ENCODE peak calls at places on chromosomes 13 and 19, in six cellular contexts. T, M, R, B, J and G are unnamed samples.

GRCh38 chr19:19820774-19821315 is 705 bp downstream of the ZNF506 start:
- DNase-seq in T (no peak), M (no peak), R (no peak), B (no peak), J (no peak), G (no peak)

GRCh38 chr13:50448535-50448981 is 394.9 kb downstream of the DLEU7 start:
- DNase-seq in T (no peak), M (no peak), R (no peak), B (no peak), J (no peak), G (no peak)

GRCh38 chr19:1281895-1282287 is 3.8 kb upstream of the EFNA2 start:
- DNase-seq in T (no peak), M (no peak), R (no peak), B (no peak), J (no peak), G (no peak)

GRCh38 chr19:55618426-55618825 is 5.9 kb downstream of the ZNF784 start:
- DNase-seq in T (no peak), M (no peak), R (no peak), B (no peak), J (no peak), G (no peak)

GRCh38 chr13:21546372-21546771 is 57.6 kb downstream of the MICU2 start:
- DNase-seq in T (no peak), M (no peak), R (no peak), B (no peak), J (no peak), G (no peak)

GRCh38 chr13:105276571-105276970 is 1258.9 kb downstream of the EFNB2 start:
- DNase-seq in T (peak; percentile 20), M (no peak), R (no peak), B (no peak), J (no peak), G (no peak)

GRCh38 chr13:100552755-100553154 is 35.8 kb downstream of the GGACT start:
- DNase-seq in T (no peak), M (no peak), R (no peak), B (no peak), J (no peak), G (no peak)

GRCh38 chr19:30630289-30631034 is 258.3 kb downstream of the ZNF536 start:
- DNase-seq in T (peak; percentile 14), M (no peak), R (no peak), B (no peak), J (no peak), G (no peak)

GRCh38 chr19:30144794-30145193 is 202.8 kb downstream of the URI1 start:
- DNase-seq in T (no peak), M (no peak), R (no peak), B (no peak), J (no peak), G (no peak)

GRCh38 chr13:100495455-100495854 is 93.1 kb downstream of the GGACT start:
- DNase-seq in T (no peak), M (no peak), R (no peak), B (no peak), J (no peak), G (no peak)

GRCh38 chr13:35930665-35931631 is 200.2 kb downstream of the DCLK1 start:
- DNase-seq in T (no peak), M (no peak), R (no peak), B (no peak), J (no peak), G (no peak)

GRCh38 chr13:111904701-111905608 is 162.0 kb upstream of the SOX1 start:
- DNase-seq in T (no peak), M (no peak), R (peak; percentile 15), B (no peak), J (no peak), G (no peak)

GRCh38 chr19:44824758-44825157 is 15.9 kb downstream of the BCAM start:
- DNase-seq in T (no peak), M (no peak), R (no peak), B (no peak), J (no peak), G (no peak)

GRCh38 chr13:26062853-26063444 is 11.1 kb upstream of the SHISA2 start:
- DNase-seq in T (peak; percentile 24), M (peak; percentile 4), R (peak; percentile 18), B (no peak), J (peak; percentile 30), G (peak; percentile 56)

GRCh38 chr19:53877361-53877766 is 4.6 kb upstream of the PRKCG start:
- DNase-seq in T (no peak), M (no peak), R (no peak), B (no peak), J (no peak), G (no peak)

GRCh38 chr19:28468701-28469459 is 744.1 kb downstream of the UQCRFS1 start:
- DNase-seq in T (no peak), M (no peak), R (no peak), B (peak; percentile 35), J (peak; percentile 40), G (no peak)

GRCh38 chr13:104625196-104625595 is 1559.0 kb upstream of the SLC10A2 start:
- DNase-seq in T (no peak), M (no peak), R (no peak), B (no peak), J (no peak), G (no peak)

GRCh38 chr19:29587518-29587986 is 18.5 kb upstream of the POP4 start:
- DNase-seq in T (no peak), M (peak; percentile 34), R (no peak), B (no peak), J (no peak), G (no peak)

GRCh38 chr13:87057807-87058520 is 613.2 kb upstream of the SLITRK5 start:
- DNase-seq in T (no peak), M (no peak), R (no peak), B (no peak), J (no peak), G (no peak)

GRCh38 chr13:50527612-50528509 is 315.6 kb downstream of the DLEU7 start:
- DNase-seq in T (no peak), M (no peak), R (no peak), B (peak; percentile 19), J (no peak), G (no peak)

GRCh38 chr13:111115841-111116500 is 861 bp downstream of the ARHGEF7 start:
- DNase-seq in T (no peak), M (peak; percentile 52), R (peak; percentile 31), B (peak; percentile 74), J (peak; percentile 56), G (no peak)

GRCh38 chr13:42992585-42993122 is 613 bp upstream of the EPSTI1 start:
- DNase-seq in T (no peak), M (no peak), R (no peak), B (no peak), J (no peak), G (no peak)

GRCh38 chr13:77740931-77741586 is 43.6 kb downstream of the SLAIN1 start:
- DNase-seq in T (no peak), M (no peak), R (no peak), B (no peak), J (no peak), G (peak; percentile 81)

GRCh38 chr13:94996445-94996844 is 284.1 kb upstream of the SOX21 start:
- DNase-seq in T (no peak), M (no peak), R (no peak), B (no peak), J (no peak), G (no peak)

GRCh38 chr13:95608640-95609280 is 35.7 kb downstream of the DZIP1 start:
- DNase-seq in T (no peak), M (no peak), R (no peak), B (no peak), J (no peak), G (no peak)

GRCh38 chr19:56105090-56105701 is 15.9 kb downstream of the ZNF787 start:
- DNase-seq in T (peak; percentile 84), M (no peak), R (peak; percentile 81), B (peak; percentile 80), J (peak; percentile 66), G (peak; percentile 57)

GRCh38 chr19:15532779-15533521 is 24.6 kb downstream of the CYP4F22 start:
- DNase-seq in T (no peak), M (no peak), R (no peak), B (no peak), J (no peak), G (no peak)

GRCh38 chr13:21986602-21987001 is 315.7 kb downstream of the FGF9 start:
- DNase-seq in T (no peak), M (no peak), R (no peak), B (peak; percentile 79), J (no peak), G (no peak)

GRCh38 chr19:28578786-28579505 is 634.0 kb downstream of the UQCRFS1 start:
- DNase-seq in T (no peak), M (no peak), R (no peak), B (no peak), J (no peak), G (no peak)

GRCh38 chr13:113169277-113170272 is 11.1 kb downstream of the PROZ start:
- DNase-seq in T (no peak), M (no peak), R (no peak), B (no peak), J (no peak), G (no peak)

GRCh38 chr19:36215276-36216171 is 618 bp downstream of the ZNF146 start:
- DNase-seq in T (no peak), M (no peak), R (no peak), B (no peak), J (peak; percentile 11), G (no peak)